ENCODE peak calls at places on chromosomes 12 and 14, in seven cellular contexts. E is NCI-H1048, R is choroid plexus epithelial cell, U is cardiac fibroblast, B is LoVo, O is T-helper 17 cell, C is Caki2. F is an unnamed sample.

GRCh38 chr12:88876867-88877266 is 296.6 kb upstream of the KITLG start:
- DNase-seq in O (no peak), C (no peak), E (no peak), U (no peak), B (no peak), R (no peak), F (no peak)

GRCh38 chr12:107310621-107311020 is 217.3 kb upstream of the CRY1 start:
- DNase-seq in E (no peak), B (no peak), C (peak; percentile 64), U (no peak), R (no peak), O (no peak), F (no peak)

GRCh38 chr14:60563113-60563512 is 54.2 kb downstream of the SIX6 start:
- DNase-seq in R (peak; percentile 47), E (no peak), B (no peak), U (peak; percentile 31), C (no peak), O (no peak), F (no peak)

GRCh38 chr12:61750604-61751003 is 509.6 kb upstream of the USP15 start:
- DNase-seq in E (no peak), C (no peak), B (no peak), R (peak; percentile 8), U (no peak), O (no peak), F (no peak)

GRCh38 chr12:131101703-131102492 is 148.2 kb downstream of the ADGRD1 start:
- DNase-seq in U (no peak), E (no peak), O (no peak), C (no peak), B (no peak), R (no peak), F (no peak)

GRCh38 chr14:104650981-104651875 is 38.2 kb upstream of the INF2 start:
- DNase-seq in U (no peak), O (no peak), R (no peak), E (no peak), B (no peak), C (no peak), F (no peak)

GRCh38 chr12:9331218-9331626 is 123.0 kb upstream of the PZP start:
- DNase-seq in C (no peak), E (no peak), O (peak; percentile 48), U (peak; percentile 65), B (peak; percentile 69), R (peak; percentile 67), F (no peak)

GRCh38 chr12:2113501-2113912 is 60.7 kb downstream of the CACNA1C start:
- DNase-seq in B (no peak), O (no peak), E (no peak), C (no peak), R (no peak), U (no peak), F (no peak)

GRCh38 chr12:103779410-103780092 is 61.5 kb downstream of the NT5DC3 start:
- DNase-seq in R (peak; percentile 75), U (peak; percentile 60), O (no peak), C (no peak), E (no peak), B (no peak), F (no peak)

GRCh38 chr12:3698218-3698974 is 54.5 kb downstream of the CRACR2A start:
- DNase-seq in B (no peak), C (peak; percentile 25), R (peak; percentile 96), U (peak; percentile 80), O (no peak), E (no peak), F (no peak)

GRCh38 chr14:34710744-34711143 is 3.6 kb downstream of the CFL2 start:
- DNase-seq in U (peak; percentile 47), B (no peak), E (no peak), O (no peak), C (no peak), R (peak; percentile 44), F (no peak)

GRCh38 chr14:92950773-92951172 is 27.8 kb downstream of the CHGA start:
- DNase-seq in B (no peak), U (no peak), O (no peak), E (no peak), R (no peak), C (no peak), F (no peak)

GRCh38 chr14:105184461-105184860 is 3.3 kb upstream of the NUDT14 start:
- DNase-seq in B (no peak), R (no peak), U (no peak), O (no peak), E (no peak), C (no peak), F (no peak)

GRCh38 chr12:11901687-11902524 is 168.8 kb upstream of the BCL2L14 start:
- DNase-seq in C (no peak), U (no peak), E (no peak), B (no peak), R (no peak), O (no peak), F (no peak)

GRCh38 chr12:56838602-56839488 is 75.7 kb downstream of the HSD17B6 start:
- DNase-seq in E (no peak), R (peak; percentile 38), U (peak; percentile 45), B (no peak), C (no peak), O (no peak), F (no peak)

GRCh38 chr14:51465486-51465885 is 186.2 kb upstream of the FRMD6 start:
- DNase-seq in C (no peak), U (no peak), B (no peak), O (no peak), R (no peak), E (no peak), F (no peak)

GRCh38 chr14:21104448-21105060 is 3.7 kb downstream of the TMEM253 start:
- DNase-seq in O (peak; percentile 35), E (peak; percentile 72), R (peak; percentile 89), U (peak; percentile 87), B (peak; percentile 78), C (peak; percentile 88), F (peak; percentile 43)

GRCh38 chr12:124545508-124546418 is 21.6 kb downstream of the NCOR2 start:
- DNase-seq in C (no peak), B (no peak), O (no peak), U (no peak), E (no peak), R (peak; percentile 94), F (no peak)

GRCh38 chr12:52091061-52091460 is 11.6 kb downstream of the SMIM41 start:
- DNase-seq in B (no peak), C (no peak), E (no peak), U (no peak), O (no peak), R (no peak), F (no peak)

GRCh38 chr14:63991833-63992232 is 139.0 kb downstream of the SYNE2 start:
- DNase-seq in B (no peak), U (no peak), E (no peak), C (no peak), O (no peak), R (no peak), F (no peak)

GRCh38 chr12:3032770-3033537 is 44.2 kb upstream of the TSPAN9 start:
- DNase-seq in C (no peak), R (no peak), O (no peak), E (no peak), U (no peak), B (no peak), F (no peak)

GRCh38 chr12:123723765-123724164 is 11.6 kb downstream of the ATP6V0A2 start:
- DNase-seq in R (no peak), U (no peak), B (no peak), C (no peak), E (no peak), O (no peak), F (no peak)

GRCh38 chr12:92030618-92031017 is 115.0 kb downstream of the BTG1 start:
- DNase-seq in R (peak; percentile 95), C (no peak), O (peak; percentile 19), U (peak; percentile 73), E (no peak), B (no peak), F (no peak)

GRCh38 chr12:96445743-96446655 is 43.4 kb upstream of the CFAP54 start:
- DNase-seq in U (peak; percentile 98), R (peak; percentile 96), E (no peak), B (no peak), O (no peak), C (peak; percentile 55), F (no peak)

GRCh38 chr14:100526057-100526456 is 61.2 kb downstream of the BEGAIN start:
- DNase-seq in B (no peak), U (no peak), R (no peak), O (no peak), E (no peak), C (no peak), F (no peak)

GRCh38 chr14:61561657-61562276 is 133.5 kb upstream of the HIF1A start:
- DNase-seq in C (peak; percentile 97), R (peak; percentile 95), U (peak; percentile 99), B (peak; percentile 54), E (no peak), O (no peak), F (peak; percentile 99)

GRCh38 chr12:62605972-62606371 is 139.3 kb downstream of the MON2 start:
- DNase-seq in R (no peak), E (no peak), B (no peak), C (no peak), O (no peak), U (no peak), F (no peak)

GRCh38 chr12:91434081-91434480 is 251.5 kb upstream of the DCN start:
- DNase-seq in O (no peak), U (no peak), E (no peak), R (peak; percentile 49), B (no peak), C (no peak), F (no peak)

GRCh38 chr12:107404981-107405380 is 280.6 kb upstream of the PWP1 start:
- DNase-seq in R (peak; percentile 76), O (no peak), C (no peak), E (no peak), B (peak; percentile 14), U (no peak), F (no peak)

GRCh38 chr12:33438890-33439586 is 581 bp downstream of the SYT10 start:
- DNase-seq in E (no peak), B (no peak), R (peak; percentile 29), C (no peak), O (no peak), U (no peak), F (no peak)

GRCh38 chr14:92922883-92923743 is at the start of gene CHGA:
- DNase-seq in C (peak; percentile 59), B (peak; percentile 29), E (no peak), U (peak; percentile 54), O (peak; percentile 31), R (peak; percentile 48), F (no peak)

GRCh38 chr14:50018236-50019210 is 97.8 kb downstream of the VCPKMT start:
- DNase-seq in U (no peak), B (peak; percentile 55), C (no peak), O (no peak), R (peak; percentile 74), E (no peak), F (no peak)